ENCODE peak calls at places on chromosomes 7 and 10, in seven cellular contexts. Q, A, B, G, H, K and T are unnamed samples.

GRCh38 chr7:147804032-147804431 is 786.5 kb upstream of the C7orf33 start:
- DNase-seq in A (no peak), B (no peak), H (no peak), K (no peak), Q (no peak), G (no peak), T (no peak)

GRCh38 chr10:100829103-100829870 is 83.5 kb upstream of the SLF2 start:
- DNase-seq in Q (no peak), B (no peak), H (no peak), A (no peak), K (no peak), G (no peak), T (no peak)

GRCh38 chr10:17003666-17004065 is 125.9 kb downstream of the CUBN start:
- DNase-seq in K (no peak), B (no peak), Q (no peak), A (no peak), G (no peak), H (no peak), T (no peak)

GRCh38 chr10:24951201-24952145 is 933 bp downstream of the PRTFDC1 start:
- DNase-seq in A (peak; percentile 34), B (peak; percentile 46), G (peak; percentile 41), H (no peak), K (no peak), Q (no peak), T (peak; percentile 49)

GRCh38 chr7:43756368-43757072 is 2.0 kb upstream of the BLVRA start:
- DNase-seq in B (no peak), K (no peak), G (no peak), A (no peak), H (no peak), Q (no peak), T (peak; percentile 90)

GRCh38 chr10:70594161-70594560 is 8.4 kb downstream of the PRF1 start:
- DNase-seq in A (no peak), K (no peak), B (no peak), G (no peak), Q (no peak), H (no peak), T (no peak)

GRCh38 chr10:125605167-125605566 is 77.8 kb downstream of the TEX36 start:
- DNase-seq in G (no peak), H (no peak), Q (no peak), B (no peak), A (no peak), K (no peak), T (peak; percentile 4)

GRCh38 chr10:80468806-80469421 is 14.8 kb downstream of the TSPAN14 start:
- DNase-seq in H (no peak), B (no peak), K (no peak), Q (no peak), A (no peak), G (no peak), T (no peak)

GRCh38 chr10:67697646-67698245 is 1.8 kb upstream of the CTNNA3 start:
- DNase-seq in G (no peak), H (no peak), A (no peak), Q (peak; percentile 31), K (no peak), B (peak; percentile 63), T (peak; percentile 52)

GRCh38 chr7:49244543-49244942 is 320.2 kb downstream of the CDC14C start:
- DNase-seq in G (no peak), H (no peak), B (no peak), A (no peak), K (no peak), Q (no peak), T (no peak)

GRCh38 chr10:61047788-61048560 is 104.0 kb upstream of the RHOBTB1 start:
- DNase-seq in B (no peak), A (no peak), Q (no peak), H (no peak), K (no peak), G (no peak), T (no peak)

GRCh38 chr10:133018491-133018890 is 69.2 kb upstream of the ADGRA1 start:
- DNase-seq in B (no peak), Q (no peak), G (no peak), A (no peak), K (no peak), H (no peak), T (no peak)

GRCh38 chr10:89702121-89702480 is 711 bp downstream of the KIF20B start:
- DNase-seq in G (no peak), K (no peak), B (no peak), A (no peak), H (no peak), Q (no peak), T (peak; percentile 61)

GRCh38 chr10:111116211-111116610 is 39.4 kb downstream of the ADRA2A start:
- DNase-seq in B (no peak), Q (no peak), H (no peak), G (no peak), K (no peak), A (no peak), T (no peak)

GRCh38 chr7:341841-342638 is 52.1 kb downstream of the FOXL3 start:
- DNase-seq in H (no peak), Q (no peak), G (no peak), A (peak; percentile 97), K (no peak), B (no peak), T (no peak)
- TF ChIP-seq POLR2A in H (no peak), Q (no peak), G (no peak), A (no peak), K (no peak), B (no peak), T (no peak)

GRCh38 chr7:27097686-27098492 is 2.1 kb upstream of the HOXA1 start:
- DNase-seq in Q (no peak), A (no peak), K (no peak), B (no peak), H (no peak), G (no peak), T (no peak)

GRCh38 chr7:27100601-27101187 is 1.8 kb downstream of the HOXA2 start:
- DNase-seq in G (no peak), B (no peak), K (no peak), A (no peak), H (no peak), Q (no peak), T (no peak)

GRCh38 chr7:27098493-27099223 is 2.9 kb upstream of the HOXA1 start:
- DNase-seq in K (no peak), H (no peak), B (no peak), Q (no peak), A (no peak), G (peak; percentile 64), T (no peak)

GRCh38 chr7:27099839-27100225 is 2.7 kb downstream of the HOXA2 start:
- DNase-seq in A (no peak), K (no peak), G (no peak), H (no peak), B (no peak), Q (no peak), T (no peak)

DNA sequence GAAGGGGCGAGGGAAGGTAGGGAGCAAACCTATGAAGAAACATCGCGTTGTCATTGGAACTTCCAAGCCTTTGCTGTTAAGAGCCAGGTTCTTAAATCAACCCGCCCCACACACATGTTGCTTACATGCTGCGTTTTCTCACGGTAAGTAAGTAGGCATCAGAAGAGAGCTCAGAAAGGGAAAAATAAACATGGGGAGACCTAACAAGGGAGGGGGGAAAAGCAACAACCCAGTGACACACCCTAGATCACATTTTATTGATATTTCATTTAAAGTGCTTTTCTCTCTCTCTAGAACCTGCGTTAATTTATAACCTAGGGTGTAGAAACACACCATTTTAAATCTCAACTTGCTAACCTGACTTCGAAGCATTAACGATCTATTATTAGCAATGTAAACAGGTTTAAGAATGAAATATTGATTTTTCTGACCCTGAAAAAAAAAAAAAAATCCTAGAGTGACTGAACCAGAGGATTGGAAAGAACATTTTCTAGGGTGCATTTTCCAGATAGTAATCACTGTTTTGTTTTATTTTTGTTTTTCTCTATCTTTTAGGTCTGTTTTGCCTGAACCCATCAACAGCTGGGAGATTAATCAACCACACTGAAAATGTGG is 3.2 kb downstream of the HOXA2 start:
- DNase-seq in K (no peak), B (no peak), A (no peak), G (no peak), H (no peak), Q (no peak), T (no peak)
- TF ChIP-seq POLR2A in K (no peak), B (no peak), A (no peak), G (no peak), H (no peak), Q (no peak), T (no peak)

DNA sequence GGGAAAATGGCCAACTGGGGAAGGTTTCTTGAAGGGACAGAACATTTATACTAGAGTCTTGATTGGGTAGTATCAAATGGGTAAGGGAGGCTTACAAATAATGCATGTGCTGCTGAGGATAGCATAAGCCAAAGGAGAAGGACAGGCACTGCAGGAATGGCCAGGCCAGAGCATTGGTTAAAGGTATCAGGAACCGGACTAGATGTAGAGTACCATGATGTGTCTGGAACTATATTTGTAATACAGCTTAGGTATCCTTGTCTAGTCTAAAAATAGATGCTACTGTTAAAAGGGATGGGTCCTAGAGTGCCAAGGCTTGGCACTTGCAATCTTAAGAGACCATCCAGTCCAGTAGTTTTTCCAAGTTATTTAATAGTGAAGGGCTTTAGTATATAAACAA is 20.3 kb downstream of the TMEM243 start:
- DNase-seq in H (no peak), K (no peak), B (no peak), Q (no peak), A (no peak), G (no peak), T (no peak)
- TF ChIP-seq POLR2A in H (no peak), K (no peak), B (no peak), Q (no peak), A (no peak), G (no peak), T (no peak)

GRCh38 chr10:78038791-78039547 is 5.3 kb downstream of the RPS24 start:
- DNase-seq in Q (no peak), K (no peak), A (no peak), G (no peak), H (no peak), B (no peak), T (no peak)
- TF ChIP-seq POLR2A in Q (no peak), K (no peak), A (no peak), G (no peak), H (no peak), B (no peak), T (no peak)

DNA sequence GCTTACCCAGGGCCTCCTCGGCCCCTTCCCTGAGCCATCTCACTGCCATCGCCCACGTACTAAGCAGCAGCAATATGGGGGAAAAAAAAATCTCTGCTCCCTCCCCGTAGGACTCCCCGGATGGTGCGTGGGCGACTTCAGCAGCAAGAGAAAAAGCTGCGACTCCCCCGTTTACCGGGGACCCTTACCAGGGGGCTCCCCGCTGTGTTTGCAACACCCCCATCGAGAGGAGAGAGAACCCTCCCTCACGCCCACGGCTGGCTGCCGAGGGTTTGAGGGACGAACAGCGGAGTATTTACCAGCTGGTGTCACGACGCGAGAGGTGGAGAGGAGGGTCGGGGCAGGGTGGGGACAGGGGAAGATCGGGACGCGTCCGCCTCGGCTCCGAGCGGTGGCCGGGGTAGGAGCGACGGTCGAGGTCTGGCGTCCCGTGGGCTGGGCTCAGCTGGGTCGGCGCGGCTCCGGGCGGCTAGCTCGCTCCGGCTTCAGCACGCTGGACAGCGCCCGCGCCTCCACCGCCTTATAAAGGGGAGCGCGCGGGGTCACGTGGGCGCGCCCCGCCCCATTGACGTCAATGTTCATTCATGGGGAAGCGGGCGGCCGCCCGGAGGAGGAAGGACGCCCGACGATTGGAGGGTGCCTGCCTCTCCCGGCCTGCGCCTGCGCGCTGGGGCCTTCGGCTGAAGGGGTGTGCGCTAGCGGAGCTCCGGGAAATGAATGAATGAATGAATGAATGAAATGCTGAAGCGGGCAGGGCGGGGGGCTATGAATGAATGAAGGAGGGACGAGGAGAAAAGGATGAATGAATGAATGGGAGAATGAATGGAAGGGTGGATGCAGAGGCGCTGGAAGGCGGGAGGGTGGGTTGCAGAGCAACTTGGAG is at the start of gene VGF:
- DNase-seq in B (peak; percentile 96), K (peak; percentile 68), H (peak; percentile 96), A (peak; percentile 92), Q (peak; percentile 84), G (peak; percentile 85), T (peak; percentile 95)
- TF ChIP-seq POLR2A in B (peak; percentile 21), K (no peak), H (no peak), A (peak; percentile 6), Q (no peak), G (no peak), T (no peak)